ENCODE peak calls at places on chromosomes 13 and 19, in five cellular contexts. F is hepatocyte, C is fibroblast of the aortic adventitia, J is cardiac muscle cell, D is heart right ventricle. G is an unnamed sample.

GRCh38 chr13:99756281-99756680 is 215.3 kb downstream of the ZIC5 start:
- DNase-seq in C (no peak), D (no peak), F (no peak), J (no peak), G (no peak)

GRCh38 chr13:71017607-71018006 is 849.4 kb downstream of the DACH1 start:
- DNase-seq in D (no peak), F (no peak), J (no peak), C (no peak), G (no peak)

GRCh38 chr13:110232146-110232545 is 74.8 kb downstream of the COL4A1 start:
- DNase-seq in D (no peak), F (no peak), J (no peak), C (no peak), G (no peak)

GRCh38 chr13:113836917-113837553 is 26.8 kb downstream of the GAS6 start:
- DNase-seq in D (peak; percentile 80), C (peak; percentile 93), J (peak; percentile 60), F (peak; percentile 64), G (peak; percentile 79)

GRCh38 chr13:113785051-113786010 is 26.3 kb downstream of the TMEM255B start:
- DNase-seq in C (peak; percentile 48), D (no peak), J (no peak), F (no peak), G (no peak)

GRCh38 chr13:47008318-47008717 is 111.5 kb upstream of the HTR2A start:
- DNase-seq in D (no peak), F (no peak), C (no peak), J (no peak), G (no peak)

GRCh38 chr13:23632741-23633140 is 62.5 kb downstream of the TNFRSF19 start:
- DNase-seq in D (no peak), C (no peak), F (no peak), J (no peak), G (no peak)

GRCh38 chr13:110711778-110712070 is 1.8 kb upstream of the ING1 start:
- DNase-seq in J (no peak), F (peak; percentile 41), C (peak; percentile 32), D (no peak), G (no peak)

GRCh38 chr19:23867895-23868294 is 46.8 kb upstream of the ZNF726 start:
- DNase-seq in J (no peak), C (no peak), F (no peak), D (no peak), G (no peak)

GRCh38 chr19:918481-919156 is 1.5 kb downstream of the KISS1R start:
- DNase-seq in C (no peak), D (no peak), J (peak; percentile 56), F (no peak), G (no peak)

GRCh38 chr13:49627831-49628652 is at the start of gene ARL11:
- DNase-seq in J (no peak), F (peak; percentile 31), D (peak; percentile 43), C (no peak), G (no peak)

GRCh38 chr13:40502236-40502635 is 164.2 kb downstream of the FOXO1 start:
- DNase-seq in F (no peak), J (no peak), C (peak; percentile 73), D (no peak), G (no peak)

GRCh38 chr19:56969726-56970125 is 129.2 kb upstream of the PEG3 start:
- DNase-seq in D (no peak), C (no peak), F (no peak), J (no peak), G (peak; percentile 39)

GRCh38 chr13:112756511-112756966 is 66.7 kb downstream of the ATP11A start:
- DNase-seq in C (no peak), F (no peak), J (no peak), D (no peak), G (no peak)

GRCh38 chr13:85142351-85142750 is 656.9 kb downstream of the SLITRK6 start:
- DNase-seq in D (no peak), J (no peak), F (no peak), C (no peak), G (no peak)

GRCh38 chr13:32211788-32212187 is 103.4 kb downstream of the ZAR1L start:
- DNase-seq in D (no peak), F (peak; percentile 18), J (peak; percentile 36), C (peak; percentile 95), G (no peak)

GRCh38 chr13:113567681-113568080 is 16.9 kb upstream of the TFDP1 start:
- DNase-seq in D (no peak), F (no peak), C (no peak), J (no peak), G (no peak)

GRCh38 chr13:93996471-93996870 is 483.0 kb downstream of the DCT start:
- DNase-seq in D (no peak), J (no peak), F (no peak), C (no peak), G (no peak)

GRCh38 chr13:26022538-26023292 is 29.1 kb downstream of the SHISA2 start:
- DNase-seq in J (peak; percentile 88), D (peak; percentile 77), F (peak; percentile 80), C (peak; percentile 61), G (no peak)

GRCh38 chr19:3809881-3810707 is 23.9 kb upstream of the MATK start:
- DNase-seq in D (no peak), C (no peak), J (no peak), F (no peak), G (no peak)

GRCh38 chr19:10907925-10908324 is 20.5 kb downstream of the YIPF2 start:
- DNase-seq in C (no peak), J (no peak), D (no peak), F (no peak), G (no peak)

GRCh38 chr19:47720669-47721068 is 7.4 kb downstream of the EHD2 start:
- DNase-seq in C (no peak), D (no peak), F (no peak), J (no peak), G (no peak)

GRCh38 chr13:98353750-98354149 is 176.7 kb upstream of the RNF113B start:
- DNase-seq in C (no peak), F (no peak), D (no peak), J (no peak), G (no peak)

GRCh38 chr19:42246869-42247630 is 4.6 kb upstream of the GSK3A start:
- DNase-seq in F (no peak), D (no peak), C (no peak), J (no peak), G (no peak)

GRCh38 chr19:45882652-45883585 is 3.0 kb downstream of the IRF2BP1 start:
- DNase-seq in F (peak; percentile 95), D (peak; percentile 63), C (peak; percentile 86), J (peak; percentile 89), G (peak; percentile 71)

GRCh38 chr13:24341439-24341838 is 32.1 kb downstream of the C1QTNF9 start:
- DNase-seq in D (no peak), C (peak; percentile 21), F (no peak), J (no peak), G (no peak)

GRCh38 chr13:30826911-30827577 is 79.0 kb upstream of the MEDAG start:
- DNase-seq in D (no peak), J (no peak), C (no peak), F (no peak), G (no peak)

GRCh38 chr13:36344886-36345437 is 1.2 kb downstream of the SPART start:
- DNase-seq in D (peak; percentile 25), J (peak; percentile 3), C (peak; percentile 41), F (peak; percentile 19), G (no peak)

GRCh38 chr13:71801781-71802180 is 65.2 kb downstream of the DACH1 start:
- DNase-seq in F (no peak), J (no peak), D (no peak), C (no peak), G (no peak)

GRCh38 chr13:38856065-38856464 is 134.6 kb downstream of the STOML3 start:
- DNase-seq in D (no peak), F (no peak), C (no peak), J (no peak), G (no peak)

GRCh38 chr19:2567996-2568395 is 92.1 kb downstream of the GADD45B start:
- DNase-seq in D (no peak), F (no peak), J (no peak), C (no peak), G (no peak)

DNA sequence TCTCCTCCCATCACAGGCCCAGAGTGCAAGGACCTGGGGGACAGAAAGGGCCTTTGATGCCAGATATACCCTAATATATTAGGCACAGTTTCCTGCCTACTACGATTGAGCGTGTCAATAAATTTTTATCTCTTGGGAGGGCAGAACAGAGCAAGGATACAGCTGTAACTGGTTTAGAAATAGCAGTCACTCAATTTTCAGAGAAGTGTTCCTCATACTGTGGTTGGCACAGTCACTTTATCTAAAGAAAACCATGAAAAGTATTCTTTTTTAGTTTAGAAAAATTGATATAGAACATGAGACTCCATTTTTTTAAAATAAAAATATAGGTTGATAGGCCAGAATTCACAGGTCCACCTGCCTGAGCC is 460 bp upstream of the ZNF155 start:
- DNase-seq in J (no peak), F (no peak), D (no peak), C (no peak), G (no peak)
- H3K4me3 ChIP-seq in J (peak overlapping the region; percentile 96), F (peak overlapping the region; percentile 47), D (no peak overlapping the region), C (peak overlapping the region; percentile 55), G (peak overlapping the region; percentile 81)

GRCh38 chr19:18203863-18204393 is at the start of gene RAB3A:
- DNase-seq in D (peak; percentile 100), C (peak; percentile 100), J (peak; percentile 100), F (peak; percentile 100), G (peak; percentile 100)
- TF ChIP-seq CTCF in D (no peak), C (no peak), J (no peak), F (no peak), G (no peak)

GRCh38 chr19:6424190-6424938 is at the start of gene KHSRP:
- DNase-seq in J (peak; percentile 52), C (no peak), F (peak; percentile 56), D (no peak), G (peak; percentile 47)
- H3K4me3 ChIP-seq in J (peak within 1 kb of the TSS; percentile 99), C (peak within 1 kb of the TSS; percentile 96), F (peak within 1 kb of the TSS; percentile 89), D (peak within 1 kb of the TSS; percentile 61), G (peak within 1 kb of the TSS; percentile 85)

GRCh38 chr13:59774511-59774911 is 389.2 kb downstream of the DIAPH3 start:
- DNase-seq in F (peak; percentile 22), D (no peak), C (peak; percentile 70), J (no peak), G (no peak)

GRCh38 chr13:59766236-59766635 is 397.5 kb downstream of the DIAPH3 start:
- DNase-seq in C (no peak), D (no peak), F (no peak), J (no peak), G (no peak)

GRCh38 chr13:59770451-59770850 is 393.3 kb downstream of the DIAPH3 start:
- DNase-seq in C (peak; percentile 8), D (no peak), J (no peak), F (no peak), G (no peak)

GRCh38 chr13:59776924-59777690 is 386.6 kb downstream of the DIAPH3 start:
- DNase-seq in C (peak; percentile 93), F (no peak), J (no peak), D (no peak), G (no peak)

GRCh38 chr13:59771272-59771671 is 392.5 kb downstream of the DIAPH3 start:
- DNase-seq in J (peak; percentile 38), F (peak; percentile 12), D (no peak), C (peak; percentile 66), G (no peak)
- TF ChIP-seq CTCF in J (peak; percentile 70), F (peak; percentile 69), D (peak; percentile 20), C (peak; percentile 79), G (no peak)

GRCh38 chr13:51697181-51697580 is 106.8 kb downstream of the DHRS12 start:
- DNase-seq in D (no peak), F (no peak), J (no peak), C (no peak), G (no peak)
- H3K4me3 ChIP-seq in D (no peak overlapping the region), F (no peak overlapping the region), J (no peak overlapping the region), C (no peak overlapping the region), G (no peak overlapping the region)